ENCODE peak calls at places on chromosomes 7 and 10, in four cellular contexts. One of them, this sample, is unnamed.

GRCh38 chr7:64558323-64558705 is 4.6 kb downstream of the ZNF680 start:
- DNase-seq in posterior cingulate gyrus: no peak
- DNase-seq in NCI-H69: peak
- DNase-seq in activated effector memory CD4-positive, alpha-beta T cell treated with Interleukin-2 at 50 U/mL for 16 hours: no peak
- DNase-seq in this sample: no peak

GRCh38 chr7:147311332-147311731 is 1194.7 kb downstream of the CNTNAP2 start:
- DNase-seq in posterior cingulate gyrus: no peak
- DNase-seq in NCI-H69: peak
- DNase-seq in activated effector memory CD4-positive, alpha-beta T cell treated with Interleukin-2 at 50 U/mL for 16 hours: no peak
- DNase-seq in this sample: no peak

GRCh38 chr7:38628630-38629385 is 2.4 kb downstream of the AMPH start:
- DNase-seq in posterior cingulate gyrus: no peak
- DNase-seq in NCI-H69: peak
- DNase-seq in activated effector memory CD4-positive, alpha-beta T cell treated with Interleukin-2 at 50 U/mL for 16 hours: no peak
- DNase-seq in this sample: no peak

GRCh38 chr7:99331002-99331401 is 5.3 kb downstream of the ARPC1A start:
- DNase-seq in posterior cingulate gyrus: no peak
- DNase-seq in NCI-H69: no peak
- DNase-seq in activated effector memory CD4-positive, alpha-beta T cell treated with Interleukin-2 at 50 U/mL for 16 hours: no peak
- DNase-seq in this sample: peak

GRCh38 chr10:98528166-98528784 is 81.5 kb upstream of the HPS1 start:
- DNase-seq in posterior cingulate gyrus: no peak
- DNase-seq in NCI-H69: peak
- DNase-seq in activated effector memory CD4-positive, alpha-beta T cell treated with Interleukin-2 at 50 U/mL for 16 hours: no peak
- DNase-seq in this sample: no peak

GRCh38 chr7:41881313-41882130 is 178.6 kb upstream of the INHBA start:
- DNase-seq in posterior cingulate gyrus: no peak
- DNase-seq in NCI-H69: no peak
- DNase-seq in activated effector memory CD4-positive, alpha-beta T cell treated with Interleukin-2 at 50 U/mL for 16 hours: peak
- DNase-seq in this sample: no peak

GRCh38 chr7:130430841-130431713 is 9.7 kb downstream of the CEP41 start:
- DNase-seq in posterior cingulate gyrus: no peak
- DNase-seq in NCI-H69: peak
- DNase-seq in activated effector memory CD4-positive, alpha-beta T cell treated with Interleukin-2 at 50 U/mL for 16 hours: no peak
- DNase-seq in this sample: no peak

GRCh38 chr10:75407716-75408511 is 6.3 kb upstream of the ZNF503 start:
- DNase-seq in posterior cingulate gyrus: no peak
- DNase-seq in NCI-H69: no peak
- DNase-seq in activated effector memory CD4-positive, alpha-beta T cell treated with Interleukin-2 at 50 U/mL for 16 hours: no peak
- DNase-seq in this sample: no peak

GRCh38 chr7:44796504-44797328 is at the start of gene PPIA:
- DNase-seq in posterior cingulate gyrus: peak
- DNase-seq in NCI-H69: peak
- DNase-seq in activated effector memory CD4-positive, alpha-beta T cell treated with Interleukin-2 at 50 U/mL for 16 hours: peak
- DNase-seq in this sample: peak

GRCh38 chr7:64904008-64904407 is 935 bp downstream of the ZNF273 start:
- DNase-seq in posterior cingulate gyrus: no peak
- DNase-seq in NCI-H69: no peak
- DNase-seq in activated effector memory CD4-positive, alpha-beta T cell treated with Interleukin-2 at 50 U/mL for 16 hours: no peak
- DNase-seq in this sample: no peak

GRCh38 chr10:123771877-123772644 is 105.9 kb downstream of the GPR26 start:
- DNase-seq in posterior cingulate gyrus: no peak
- DNase-seq in NCI-H69: no peak
- DNase-seq in activated effector memory CD4-positive, alpha-beta T cell treated with Interleukin-2 at 50 U/mL for 16 hours: no peak
- DNase-seq in this sample: no peak

GRCh38 chr7:151131622-151132293 is 35.7 kb downstream of the GBX1 start:
- DNase-seq in posterior cingulate gyrus: peak
- DNase-seq in NCI-H69: no peak
- DNase-seq in activated effector memory CD4-positive, alpha-beta T cell treated with Interleukin-2 at 50 U/mL for 16 hours: no peak
- DNase-seq in this sample: no peak

GRCh38 chr7:45421096-45421495 is 153.1 kb upstream of the ADCY1 start:
- DNase-seq in posterior cingulate gyrus: no peak
- DNase-seq in NCI-H69: no peak
- DNase-seq in activated effector memory CD4-positive, alpha-beta T cell treated with Interleukin-2 at 50 U/mL for 16 hours: no peak
- DNase-seq in this sample: no peak

GRCh38 chr7:126727930-126728331 is 524.8 kb downstream of the GRM8 start:
- DNase-seq in posterior cingulate gyrus: no peak
- DNase-seq in NCI-H69: peak
- DNase-seq in activated effector memory CD4-positive, alpha-beta T cell treated with Interleukin-2 at 50 U/mL for 16 hours: no peak
- DNase-seq in this sample: peak

GRCh38 chr10:46525177-46525823 is 31.2 kb downstream of the GPRIN2 start:
- DNase-seq in posterior cingulate gyrus: no peak
- DNase-seq in NCI-H69: no peak
- DNase-seq in activated effector memory CD4-positive, alpha-beta T cell treated with Interleukin-2 at 50 U/mL for 16 hours: no peak
- DNase-seq in this sample: peak

GRCh38 chr7:72919256-72919775 is 5.6 kb upstream of the POM121 start:
- DNase-seq in posterior cingulate gyrus: no peak
- DNase-seq in NCI-H69: no peak
- DNase-seq in activated effector memory CD4-positive, alpha-beta T cell treated with Interleukin-2 at 50 U/mL for 16 hours: no peak
- DNase-seq in this sample: no peak

GRCh38 chr10:43237128-43237527 is 29.7 kb downstream of the RASGEF1A start:
- DNase-seq in posterior cingulate gyrus: no peak
- DNase-seq in NCI-H69: no peak
- DNase-seq in activated effector memory CD4-positive, alpha-beta T cell treated with Interleukin-2 at 50 U/mL for 16 hours: no peak
- DNase-seq in this sample: no peak

GRCh38 chr7:104980969-104981670 is 32.9 kb upstream of the KMT2E start:
- DNase-seq in posterior cingulate gyrus: no peak
- DNase-seq in NCI-H69: peak
- DNase-seq in activated effector memory CD4-positive, alpha-beta T cell treated with Interleukin-2 at 50 U/mL for 16 hours: no peak
- DNase-seq in this sample: peak

GRCh38 chr7:23298141-23298851 is 843 bp upstream of the MALSU1 start:
- DNase-seq in posterior cingulate gyrus: no peak
- DNase-seq in NCI-H69: peak
- DNase-seq in activated effector memory CD4-positive, alpha-beta T cell treated with Interleukin-2 at 50 U/mL for 16 hours: no peak
- DNase-seq in this sample: peak

GRCh38 chr7:145050415-145050814 is 214.6 kb upstream of the TPK1 start:
- DNase-seq in posterior cingulate gyrus: no peak
- DNase-seq in NCI-H69: no peak
- DNase-seq in activated effector memory CD4-positive, alpha-beta T cell treated with Interleukin-2 at 50 U/mL for 16 hours: no peak
- DNase-seq in this sample: no peak

GRCh38 chr7:603152-603941 is 83.7 kb upstream of the PDGFA start:
- DNase-seq in posterior cingulate gyrus: no peak
- DNase-seq in NCI-H69: no peak
- DNase-seq in activated effector memory CD4-positive, alpha-beta T cell treated with Interleukin-2 at 50 U/mL for 16 hours: no peak
- DNase-seq in this sample: no peak

GRCh38 chr10:79344502-79345195 is 2.6 kb upstream of the PPIF start:
- DNase-seq in posterior cingulate gyrus: no peak
- DNase-seq in NCI-H69: peak
- DNase-seq in activated effector memory CD4-positive, alpha-beta T cell treated with Interleukin-2 at 50 U/mL for 16 hours: no peak
- DNase-seq in this sample: no peak

This sample was measured in ACHN.